ENCODE peak calls at places on chromosomes 4 and X, in seven cellular contexts. E, H, Q, N, Z, B and M are unnamed samples.

GRCh38 chr4:8821151-8821950 is 50.3 kb downstream of the HMX1 start:
- DNase-seq in Z (no peak), B (peak; percentile 4), H (no peak), Q (no peak), E (no peak), N (no peak), M (no peak)

GRCh38 chr4:122700178-122700725 is 32.3 kb upstream of the BBS12 start:
- DNase-seq in Z (peak; percentile 35), H (peak; percentile 50), E (no peak), N (no peak), Q (no peak), B (no peak), M (no peak)

GRCh38 chrX:19874391-19875050 is 12.9 kb downstream of the SH3KBP1 start:
- DNase-seq in H (no peak), B (no peak), Q (no peak), N (no peak), Z (no peak), E (peak; percentile 70), M (no peak)

GRCh38 chr4:107997001-107997788 is 7.5 kb downstream of the HADH start:
- DNase-seq in H (no peak), Q (no peak), N (no peak), B (no peak), E (no peak), Z (no peak), M (peak; percentile 2)

GRCh38 chrX:86383681-86384540 is 235.7 kb downstream of the DACH2 start:
- DNase-seq in B (no peak), Z (peak; percentile 12), N (no peak), Q (no peak), E (no peak), H (no peak), M (no peak)

GRCh38 chrX:134026732-134027311 is 41.4 kb upstream of the GPC3 start:
- DNase-seq in B (peak; percentile 59), Q (no peak), E (peak; percentile 26), N (no peak), H (peak; percentile 62), Z (peak; percentile 3), M (peak; percentile 69)

GRCh38 chr4:84782517-84782916 is 184.0 kb downstream of the WDFY3 start:
- DNase-seq in N (no peak), Q (no peak), Z (no peak), H (no peak), E (no peak), B (no peak), M (no peak)

GRCh38 chr4:47065099-47065498 is 33.7 kb downstream of the GABRB1 start:
- DNase-seq in Z (no peak), N (no peak), B (no peak), H (no peak), Q (no peak), E (no peak), M (no peak)

GRCh38 chr4:7428261-7429068 is 6.3 kb downstream of the PSAPL1 start:
- DNase-seq in Z (no peak), E (no peak), H (peak; percentile 36), Q (no peak), N (no peak), B (no peak), M (no peak)

GRCh38 chrX:40011483-40012038 is 86.2 kb downstream of the BCOR start:
- DNase-seq in H (no peak), Q (no peak), N (no peak), E (peak; percentile 29), Z (no peak), B (no peak), M (no peak)

GRCh38 chrX:24956828-24957227 is 58.9 kb downstream of the ARX start:
- DNase-seq in Z (no peak), B (no peak), E (no peak), Q (no peak), H (no peak), N (no peak), M (peak; percentile 12)

GRCh38 chr4:112327950-112328349 is 30.8 kb downstream of the ALPK1 start:
- DNase-seq in H (no peak), E (peak; percentile 62), N (peak; percentile 16), B (no peak), Q (no peak), Z (peak; percentile 39), M (peak; percentile 59)

GRCh38 chr4:67871867-67872266 is 11.9 kb downstream of the TMPRSS11D start:
- DNase-seq in Q (no peak), B (no peak), Z (peak; percentile 14), H (no peak), E (peak; percentile 66), N (peak; percentile 30), M (peak; percentile 22)

GRCh38 chrX:20412871-20413486 is 146.3 kb upstream of the RPS6KA3 start:
- DNase-seq in Z (no peak), N (no peak), Q (peak; percentile 14), E (no peak), B (no peak), H (no peak), M (no peak)